ENCODE peak calls at places on chromosomes 2 and 18, in nine cellular contexts. U is CD4-positive, alpha-beta T cell; N is GM12865; X is lower leg skin; D is RWPE1; F is neural crest cell; E is astrocyte of the cerebellum; T is fibroblast of lung; B is kidney. P is an unnamed sample.

GRCh38 chr2:190069936-190070696 is 7.6 kb upstream of the MSTN start:
- DNase-seq in U (peak), N (peak), X (peak), D (peak), F (peak), E (peak), T (peak), B (no peak), P (no peak)

GRCh38 chr18:11591957-11592356 is 17.4 kb upstream of the SLC35G4 start:
- DNase-seq in U (no peak), N (no peak), X (no peak), D (no peak), F (no peak), E (no peak), T (no peak), B (no peak), P (no peak)

GRCh38 chr18:46481048-46481846 is 175.8 kb downstream of the LOXHD1 start:
- DNase-seq in U (peak), N (peak), X (peak), D (no peak), F (peak), E (peak), T (peak), B (no peak), P (no peak)

GRCh38 chr2:26880910-26881435 is 33.0 kb downstream of the DPYSL5 start:
- DNase-seq in U (no peak), N (no peak), X (no peak), D (no peak), F (no peak), E (no peak), T (no peak), B (no peak), P (peak)

GRCh38 chr18:10419420-10420103 is 34.9 kb upstream of the APCDD1 start:
- DNase-seq in U (no peak), N (no peak), X (no peak), D (no peak), F (no peak), E (no peak), T (peak), B (no peak), P (peak)

GRCh38 chr2:223641062-223641461 is 38.9 kb upstream of the SCG2 start:
- DNase-seq in U (no peak), N (no peak), X (peak), D (peak), F (no peak), E (no peak), T (no peak), B (no peak), P (no peak)

GRCh38 chr2:222307138-222307756 is 8.4 kb upstream of the PAX3 start:
- DNase-seq in U (no peak), N (no peak), X (no peak), D (no peak), F (peak), E (no peak), T (no peak), B (no peak), P (no peak)

GRCh38 chr2:108594982-108595464 is 60.8 kb downstream of the LIMS1 start:
- DNase-seq in U (no peak), N (peak), X (peak), D (peak), F (no peak), E (peak), T (peak), B (no peak), P (no peak)

GRCh38 chr2:175690113-175690716 is 311.9 kb downstream of the LNPK start:
- DNase-seq in U (no peak), N (peak), X (peak), D (peak), F (peak), E (peak), T (peak), B (no peak), P (no peak)

GRCh38 chr2:236718207-236718992 is 148.8 kb downstream of the ACKR3 start:
- DNase-seq in U (no peak), N (no peak), X (no peak), D (peak), F (no peak), E (no peak), T (peak), B (no peak), P (no peak)

GRCh38 chr2:96993367-96993766 is 7.0 kb upstream of the FAM178B start:
- DNase-seq in U (no peak), N (no peak), X (no peak), D (no peak), F (no peak), E (no peak), T (no peak), B (no peak), P (peak)

GRCh38 chr2:44954306-44954901 is 12.9 kb downstream of the SIX3 start:
- DNase-seq in U (no peak), N (no peak), X (no peak), D (no peak), F (no peak), E (no peak), T (no peak), B (no peak), P (no peak)

GRCh38 chr18:58528011-58528367 is 100.9 kb downstream of the ALPK2 start:
- DNase-seq in U (no peak), N (no peak), X (no peak), D (no peak), F (no peak), E (no peak), T (no peak), B (no peak), P (no peak)

GRCh38 chr2:220811115-220811514 is 761.0 kb downstream of the EPHA4 start:
- DNase-seq in U (no peak), N (no peak), X (no peak), D (no peak), F (no peak), E (no peak), T (peak), B (no peak), P (no peak)

GRCh38 chr2:160210599-160211138 is 10.6 kb upstream of the ITGB6 start:
- DNase-seq in U (peak), N (peak), X (peak), D (no peak), F (peak), E (no peak), T (peak), B (no peak), P (no peak)

GRCh38 chr18:48816554-48816953 is 134.2 kb downstream of the SMAD7 start:
- DNase-seq in U (no peak), N (no peak), X (no peak), D (no peak), F (no peak), E (no peak), T (no peak), B (no peak), P (peak)

GRCh38 chr2:67993329-67993728 is 69.5 kb downstream of the C1D start:
- DNase-seq in U (no peak), N (no peak), X (no peak), D (no peak), F (no peak), E (no peak), T (no peak), B (no peak), P (no peak)

GRCh38 chr2:5290911-5291546 is 401.2 kb upstream of the SOX11 start:
- DNase-seq in U (no peak), N (no peak), X (no peak), D (no peak), F (no peak), E (peak), T (no peak), B (no peak), P (no peak)

GRCh38 chr18:35618289-35618688 is 36.7 kb downstream of the GALNT1 start:
- DNase-seq in U (no peak), N (no peak), X (no peak), D (no peak), F (no peak), E (no peak), T (no peak), B (no peak), P (no peak)

GRCh38 chr2:60808330-60808801 is 52.3 kb downstream of the PAPOLG start:
- DNase-seq in U (no peak), N (no peak), X (no peak), D (no peak), F (no peak), E (no peak), T (peak), B (no peak), P (peak)

GRCh38 chr2:20674974-20675679 is 8.2 kb downstream of the GDF7 start:
- DNase-seq in U (no peak), N (no peak), X (no peak), D (peak), F (no peak), E (peak), T (peak), B (peak), P (no peak)

GRCh38 chr2:223197046-223197445 is 145.1 kb downstream of the KCNE4 start:
- DNase-seq in U (no peak), N (no peak), X (no peak), D (no peak), F (no peak), E (no peak), T (peak), B (no peak), P (no peak)

GRCh38 chr18:21853020-21853419 is 112.4 kb downstream of the MIB1 start:
- DNase-seq in U (no peak), N (peak), X (no peak), D (no peak), F (no peak), E (no peak), T (peak), B (no peak), P (no peak)

GRCh38 chr2:61727746-61728145 is 126.1 kb downstream of the FAM161A start:
- DNase-seq in U (no peak), N (peak), X (no peak), D (no peak), F (no peak), E (no peak), T (peak), B (no peak), P (no peak)

GRCh38 chr18:2572892-2573291 is 1.5 kb downstream of the NDC80 start:
- DNase-seq in U (no peak), N (no peak), X (no peak), D (no peak), F (no peak), E (no peak), T (no peak), B (no peak), P (no peak)

GRCh38 chr18:58572181-58572580 is 56.7 kb downstream of the ALPK2 start:
- DNase-seq in U (no peak), N (peak), X (no peak), D (peak), F (no peak), E (peak), T (peak), B (no peak), P (peak)

GRCh38 chr2:218448934-218449333 is 30.0 kb downstream of the VIL1 start:
- DNase-seq in U (no peak), N (no peak), X (no peak), D (peak), F (no peak), E (no peak), T (peak), B (no peak), P (no peak)

GRCh38 chr18:60684843-60685513 is 312.4 kb upstream of the MC4R start:
- DNase-seq in U (no peak), N (no peak), X (no peak), D (no peak), F (no peak), E (peak), T (peak), B (no peak), P (no peak)

GRCh38 chr2:18520605-18521031 is 39.8 kb downstream of the RDH14 start:
- DNase-seq in U (peak), N (peak), X (peak), D (peak), F (peak), E (peak), T (peak), B (peak), P (peak)

GRCh38 chr2:202635441-202636296 is 900 bp downstream of the FAM117B start:
- DNase-seq in U (peak), N (peak), X (peak), D (peak), F (peak), E (no peak), T (peak), B (peak), P (peak)

GRCh38 chr2:219020604-219021365 is 20.5 kb downstream of the CFAP65 start:
- DNase-seq in U (no peak), N (no peak), X (no peak), D (no peak), F (no peak), E (no peak), T (no peak), B (peak), P (no peak)

GRCh38 chr2:134491796-134492441 is 226.9 kb downstream of the TMEM163 start:
- DNase-seq in U (no peak), N (no peak), X (no peak), D (peak), F (no peak), E (no peak), T (no peak), B (no peak), P (peak)

GRCh38 chr2:104976603-104977120 is 61.2 kb upstream of the MRPS9 start:
- DNase-seq in U (no peak), N (peak), X (no peak), D (no peak), F (no peak), E (no peak), T (no peak), B (no peak), P (no peak)
- TF ChIP-seq CTCF in U (peak), N (peak), X (no peak), D (no peak), F (peak), E (no peak), T (no peak), B (no peak), P (no peak)

GRCh38 chr2:216519154-216519762 is 20.6 kb downstream of the RPL37A start:
- DNase-seq in U (no peak), N (peak), X (peak), D (peak), F (peak), E (peak), T (peak), B (no peak), P (no peak)
- TF ChIP-seq CTCF in U (peak), N (peak), X (no peak), D (peak), F (peak), E (peak), T (peak), B (peak), P (peak)

GRCh38 chr18:66616523-66616983 is 12.7 kb upstream of the CDH19 start:
- DNase-seq in U (no peak), N (peak), X (no peak), D (no peak), F (no peak), E (no peak), T (peak), B (no peak), P (no peak)
- TF ChIP-seq CTCF in U (no peak), N (peak), X (no peak), D (peak), F (peak), E (peak), T (peak), B (no peak), P (peak)

DNA sequence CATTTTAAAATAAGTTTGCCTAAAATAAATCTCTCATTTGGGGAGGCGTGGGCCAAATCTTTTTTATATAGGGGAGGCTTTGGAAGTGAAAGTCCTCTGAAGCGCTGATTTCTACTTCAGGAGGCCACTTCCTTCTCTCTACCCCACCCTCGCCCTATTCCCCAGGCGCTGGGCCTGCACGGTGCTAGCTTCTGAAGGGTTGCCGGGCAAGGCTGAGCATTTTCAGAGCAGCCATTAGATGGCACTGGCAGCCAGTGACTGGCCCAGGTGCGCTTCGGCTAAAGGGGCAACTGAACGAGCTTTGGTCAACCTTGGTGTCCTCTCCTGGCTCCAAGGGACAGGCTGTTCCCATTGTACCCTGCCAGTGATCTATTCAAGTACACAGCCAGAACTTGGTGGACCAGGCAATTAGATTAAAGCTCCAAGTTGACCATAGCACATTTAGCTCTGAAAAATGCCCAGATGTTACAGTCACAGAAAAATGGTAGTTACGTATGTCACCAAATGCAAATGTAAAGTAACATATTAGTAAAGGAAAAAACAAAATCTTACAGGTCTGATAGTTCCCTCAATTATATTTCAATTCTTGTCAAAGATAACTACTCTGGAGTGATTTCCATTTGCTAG is 2.3 kb downstream of the POMC start:
- DNase-seq in U (peak), N (peak), X (no peak), D (no peak), F (no peak), E (no peak), T (peak), B (no peak), P (no peak)
- TF ChIP-seq CTCF in U (peak), N (peak), X (no peak), D (peak), F (peak), E (peak), T (peak), B (peak), P (peak)

DNA sequence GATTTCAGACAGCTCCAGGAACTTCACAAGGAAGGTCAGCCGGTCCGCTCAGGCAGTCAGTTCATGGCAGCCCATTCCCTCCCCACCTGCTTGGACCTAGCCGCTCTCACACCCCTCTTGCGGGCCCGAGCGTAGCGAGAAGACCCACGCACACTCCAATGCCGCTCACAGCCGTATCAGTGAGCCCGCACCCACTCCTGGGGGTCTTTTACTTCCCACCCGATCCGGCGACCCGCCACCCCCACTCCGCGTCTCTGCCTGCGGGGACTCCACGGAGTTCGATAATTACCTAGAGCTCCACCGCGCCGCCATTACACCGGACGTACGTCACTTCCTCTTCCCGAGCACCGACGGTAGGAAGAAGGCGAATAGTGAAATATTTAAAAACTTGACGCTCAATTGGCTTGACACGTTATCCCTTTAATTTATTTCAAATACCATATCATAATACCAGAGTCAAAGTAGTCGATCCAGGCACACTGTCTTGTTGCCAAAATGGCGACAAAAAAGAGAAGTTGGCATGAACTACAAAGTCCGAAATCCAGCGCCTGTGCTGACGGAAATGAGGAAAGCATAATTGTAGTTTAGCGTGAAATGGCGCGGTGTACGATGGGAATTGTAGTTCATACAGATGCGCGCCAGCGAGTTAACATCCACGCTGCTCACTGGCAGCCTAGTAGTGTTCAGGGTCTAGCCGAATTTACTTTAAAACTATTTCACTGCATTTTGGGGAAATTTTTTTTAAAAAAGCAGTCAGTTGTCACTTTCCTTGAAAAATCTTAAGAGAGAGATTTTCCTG is at the start of gene CWC22:
- DNase-seq in U (peak), N (peak), X (peak), D (peak), F (peak), E (peak), T (peak), B (peak), P (peak)
- TF ChIP-seq CTCF in U (no peak), N (no peak), X (no peak), D (no peak), F (no peak), E (no peak), T (no peak), B (no peak), P (no peak)